ENCODE peak calls at places on chromosomes 16 and 17, in six cellular contexts. P, Q, N, L, M and D are unnamed samples.

GRCh38 chr17:21161498-21162393 is 35.0 kb downstream of the DHRS7B start:
- DNase-seq in P (no peak), Q (no peak), N (no peak), L (no peak), M (peak; percentile 92), D (no peak)

GRCh38 chr16:200388-200787 is 20.1 kb downstream of the HBQ1 start:
- DNase-seq in P (no peak), Q (no peak), N (peak; percentile 80), L (no peak), M (peak; percentile 52), D (peak; percentile 16)

GRCh38 chr16:4900750-4901149 is 36.2 kb downstream of the PPL start:
- DNase-seq in P (no peak), Q (no peak), N (no peak), L (no peak), M (no peak), D (no peak)

GRCh38 chr16:8846401-8846932 is 22.3 kb downstream of the CARHSP1 start:
- DNase-seq in P (no peak), Q (no peak), N (no peak), L (no peak), M (no peak), D (no peak)

GRCh38 chr16:86959182-86959651 is 358.0 kb downstream of the C16orf95 start:
- DNase-seq in P (no peak), Q (no peak), N (no peak), L (no peak), M (no peak), D (no peak)

GRCh38 chr16:27145630-27146029 is 57.7 kb upstream of the KDM8 start:
- DNase-seq in P (no peak), Q (no peak), N (no peak), L (no peak), M (no peak), D (no peak)

GRCh38 chr16:16163571-16163970 is 59.7 kb downstream of the ABCC6 start:
- DNase-seq in P (no peak), Q (no peak), N (no peak), L (no peak), M (no peak), D (no peak)

GRCh38 chr17:81370304-81370703 is 25.0 kb upstream of the BAHCC1 start:
- DNase-seq in P (no peak), Q (no peak), N (no peak), L (no peak), M (no peak), D (no peak)

GRCh38 chr16:53913082-53913870 is 209.3 kb downstream of the FTO start:
- DNase-seq in P (peak; percentile 32), Q (no peak), N (peak; percentile 77), L (no peak), M (peak; percentile 32), D (peak; percentile 35)

GRCh38 chr17:64146418-64147109 is 16.6 kb upstream of the ERN1 start:
- DNase-seq in P (no peak), Q (peak; percentile 44), N (peak; percentile 35), L (peak; percentile 55), M (no peak), D (peak; percentile 45)

GRCh38 chr17:55421179-55421934 is at the start of gene MMD:
- DNase-seq in P (no peak), Q (no peak), N (no peak), L (peak; percentile 65), M (no peak), D (peak; percentile 34)

GRCh38 chr17:62587554-62587953 is 39.9 kb upstream of the MRC2 start:
- DNase-seq in P (no peak), Q (no peak), N (no peak), L (no peak), M (no peak), D (no peak)

GRCh38 chr16:10736926-10737625 is 6.6 kb upstream of the NUBP1 start:
- DNase-seq in P (no peak), Q (peak; percentile 79), N (peak; percentile 49), L (no peak), M (no peak), D (peak; percentile 74)

GRCh38 chr16:48619547-48619946 is 9.6 kb upstream of the N4BP1 start:
- DNase-seq in P (no peak), Q (no peak), N (no peak), L (no peak), M (no peak), D (no peak)

GRCh38 chr16:48537909-48538745 is 71.9 kb downstream of the N4BP1 start:
- DNase-seq in P (no peak), Q (no peak), N (no peak), L (no peak), M (no peak), D (no peak)

GRCh38 chr17:4998666-4999428 is 1.1 kb downstream of the KIF1C start:
- DNase-seq in P (no peak), Q (peak; percentile 78), N (no peak), L (peak; percentile 47), M (no peak), D (peak; percentile 2)

GRCh38 chr17:42526031-42526444 is 10.0 kb upstream of the NAGLU start:
- DNase-seq in P (no peak), Q (no peak), N (no peak), L (no peak), M (no peak), D (no peak)

GRCh38 chr16:11238272-11239202 is 17.5 kb downstream of the SOCS1 start:
- DNase-seq in P (no peak), Q (no peak), N (no peak), L (no peak), M (no peak), D (no peak)

GRCh38 chr16:86753399-86753798 is 175.1 kb downstream of the FOXL1 start:
- DNase-seq in P (no peak), Q (no peak), N (no peak), L (no peak), M (no peak), D (no peak)

GRCh38 chr17:37239690-37240344 is 136.0 kb upstream of the C17orf78 start:
- DNase-seq in P (no peak), Q (peak; percentile 43), N (peak; percentile 63), L (no peak), M (no peak), D (peak; percentile 38)

GRCh38 chr16:85735225-85735722 is 15.6 kb downstream of the C16orf74 start:
- DNase-seq in P (no peak), Q (peak; percentile 84), N (no peak), L (no peak), M (no peak), D (no peak)

GRCh38 chr16:68700120-68700519 is 37.0 kb upstream of the CDH1 start:
- DNase-seq in P (no peak), Q (no peak), N (peak; percentile 53), L (no peak), M (no peak), D (no peak)

GRCh38 chr16:68425498-68426354 is 22.6 kb downstream of the SMPD3 start:
- DNase-seq in P (no peak), Q (no peak), N (no peak), L (no peak), M (no peak), D (no peak)

GRCh38 chr17:32914181-32914580 is 13.8 kb upstream of the TMEM98 start:
- DNase-seq in P (no peak), Q (no peak), N (no peak), L (no peak), M (no peak), D (no peak)

GRCh38 chr16:68288252-68288650 is 22.5 kb downstream of the SLC7A6OS start:
- DNase-seq in P (no peak), Q (no peak), N (no peak), L (no peak), M (no peak), D (no peak)

GRCh38 chr16:30032083-30032819 is 1.2 kb upstream of the TLCD3B start:
- DNase-seq in P (no peak), Q (peak; percentile 88), N (peak; percentile 66), L (no peak), M (no peak), D (peak; percentile 74)

GRCh38 chr17:55383771-55384679 is 37.6 kb downstream of the MMD start:
- DNase-seq in P (no peak), Q (no peak), N (no peak), L (no peak), M (no peak), D (no peak)

GRCh38 chr17:76156662-76156991 is 15.6 kb upstream of the FOXJ1 start:
- DNase-seq in P (no peak), Q (no peak), N (no peak), L (no peak), M (no peak), D (no peak)